ENCODE peak calls at places on chromosome 6, in ten cellular contexts. One of them, this sample, is unnamed.

GRCh38 chr6:10268661-10269060 is 146.2 kb downstream of the TFAP2A start:
- DNase-seq in skeletal muscle cell: no peak
- DNase-seq in D341Med: no peak
- DNase-seq in iPS-NIHi11: no peak
- DNase-seq in Kasumi-1: no peak
- DNase-seq in hepatic stellate cell: no peak
- DNase-seq in heart right ventricle: no peak
- DNase-seq in NT2/D1: no peak
- DNase-seq in frontal cortex: no peak
- DNase-seq in kidney: no peak
- DNase-seq in this sample: no peak

GRCh38 chr6:169862464-169863148 is 111.2 kb downstream of the ERMARD start:
- DNase-seq in iPS-NIHi11: peak
- DNase-seq in NT2/D1: no peak
- DNase-seq in D341Med: no peak
- DNase-seq in frontal cortex: no peak
- DNase-seq in hepatic stellate cell: no peak
- DNase-seq in skeletal muscle cell: no peak
- DNase-seq in heart right ventricle: no peak
- DNase-seq in Kasumi-1: no peak
- DNase-seq in kidney: no peak
- DNase-seq in this sample: no peak

GRCh38 chr6:30763155-30763617 is 18.8 kb upstream of the IER3 start:
- DNase-seq in kidney: no peak
- DNase-seq in Kasumi-1: no peak
- DNase-seq in skeletal muscle cell: no peak
- DNase-seq in frontal cortex: no peak
- DNase-seq in D341Med: no peak
- DNase-seq in hepatic stellate cell: no peak
- DNase-seq in heart right ventricle: no peak
- DNase-seq in NT2/D1: no peak
- DNase-seq in iPS-NIHi11: no peak
- DNase-seq in this sample: no peak

GRCh38 chr6:165986647-165987482 is 180.8 kb downstream of the TBXT start:
- DNase-seq in heart right ventricle: no peak
- DNase-seq in D341Med: no peak
- DNase-seq in Kasumi-1: peak
- DNase-seq in frontal cortex: no peak
- DNase-seq in hepatic stellate cell: peak
- DNase-seq in skeletal muscle cell: no peak
- DNase-seq in NT2/D1: no peak
- DNase-seq in iPS-NIHi11: peak
- DNase-seq in kidney: peak
- DNase-seq in this sample: no peak

GRCh38 chr6:102950967-102951366 is 1557.5 kb downstream of the GRIK2 start:
- DNase-seq in D341Med: no peak
- DNase-seq in hepatic stellate cell: no peak
- DNase-seq in iPS-NIHi11: no peak
- DNase-seq in heart right ventricle: no peak
- DNase-seq in skeletal muscle cell: no peak
- DNase-seq in frontal cortex: no peak
- DNase-seq in kidney: no peak
- DNase-seq in NT2/D1: no peak
- DNase-seq in Kasumi-1: no peak
- DNase-seq in this sample: no peak

GRCh38 chr6:162387723-162388382 is 339.7 kb downstream of the PRKN start:
- DNase-seq in kidney: no peak
- DNase-seq in hepatic stellate cell: no peak
- DNase-seq in skeletal muscle cell: no peak
- DNase-seq in heart right ventricle: peak
- DNase-seq in NT2/D1: no peak
- DNase-seq in frontal cortex: no peak
- DNase-seq in D341Med: no peak
- DNase-seq in Kasumi-1: no peak
- DNase-seq in iPS-NIHi11: no peak
- DNase-seq in this sample: no peak

GRCh38 chr6:431986-432385 is 40.4 kb downstream of the IRF4 start:
- DNase-seq in skeletal muscle cell: no peak
- DNase-seq in hepatic stellate cell: no peak
- DNase-seq in NT2/D1: no peak
- DNase-seq in frontal cortex: no peak
- DNase-seq in iPS-NIHi11: no peak
- DNase-seq in kidney: peak
- DNase-seq in heart right ventricle: no peak
- DNase-seq in D341Med: no peak
- DNase-seq in Kasumi-1: no peak
- DNase-seq in this sample: no peak

GRCh38 chr6:148583631-148584030 is 163.2 kb upstream of the UST start:
- DNase-seq in hepatic stellate cell: no peak
- DNase-seq in Kasumi-1: no peak
- DNase-seq in kidney: no peak
- DNase-seq in D341Med: no peak
- DNase-seq in heart right ventricle: no peak
- DNase-seq in frontal cortex: no peak
- DNase-seq in iPS-NIHi11: no peak
- DNase-seq in skeletal muscle cell: no peak
- DNase-seq in NT2/D1: no peak
- DNase-seq in this sample: no peak

GRCh38 chr6:125918681-125919566 is 37.6 kb upstream of the HINT3 start:
- DNase-seq in frontal cortex: peak
- DNase-seq in Kasumi-1: peak
- DNase-seq in skeletal muscle cell: peak
- DNase-seq in D341Med: no peak
- DNase-seq in hepatic stellate cell: peak
- DNase-seq in heart right ventricle: no peak
- DNase-seq in iPS-NIHi11: peak
- DNase-seq in kidney: no peak
- DNase-seq in NT2/D1: no peak
- DNase-seq in this sample: no peak

GRCh38 chr6:52577778-52578473 is 1.1 kb upstream of the TRAM2 start:
- DNase-seq in NT2/D1: no peak
- DNase-seq in skeletal muscle cell: no peak
- DNase-seq in heart right ventricle: no peak
- DNase-seq in frontal cortex: no peak
- DNase-seq in kidney: no peak
- DNase-seq in Kasumi-1: peak
- DNase-seq in iPS-NIHi11: no peak
- DNase-seq in hepatic stellate cell: no peak
- DNase-seq in D341Med: no peak
- DNase-seq in this sample: no peak

GRCh38 chr6:145372671-145373123 is 362.6 kb downstream of the EPM2A start:
- DNase-seq in frontal cortex: no peak
- DNase-seq in iPS-NIHi11: no peak
- DNase-seq in kidney: no peak
- DNase-seq in D341Med: no peak
- DNase-seq in skeletal muscle cell: peak
- DNase-seq in Kasumi-1: no peak
- DNase-seq in heart right ventricle: no peak
- DNase-seq in NT2/D1: no peak
- DNase-seq in hepatic stellate cell: peak
- DNase-seq in this sample: no peak

GRCh38 chr6:157536218-157536534 is 155.2 kb downstream of the ZDHHC14 start:
- DNase-seq in heart right ventricle: no peak
- DNase-seq in D341Med: no peak
- DNase-seq in Kasumi-1: peak
- DNase-seq in kidney: no peak
- DNase-seq in skeletal muscle cell: no peak
- DNase-seq in iPS-NIHi11: no peak
- DNase-seq in NT2/D1: no peak
- DNase-seq in hepatic stellate cell: no peak
- DNase-seq in frontal cortex: no peak
- DNase-seq in this sample: no peak

GRCh38 chr6:90541221-90541620 is 45.7 kb downstream of the MAP3K7 start:
- DNase-seq in D341Med: no peak
- DNase-seq in Kasumi-1: no peak
- DNase-seq in heart right ventricle: no peak
- DNase-seq in frontal cortex: no peak
- DNase-seq in kidney: no peak
- DNase-seq in NT2/D1: no peak
- DNase-seq in hepatic stellate cell: no peak
- DNase-seq in iPS-NIHi11: no peak
- DNase-seq in skeletal muscle cell: no peak
- DNase-seq in this sample: no peak

GRCh38 chr6:164370773-164371172 is 938.6 kb downstream of the C6orf118 start:
- DNase-seq in iPS-NIHi11: no peak
- DNase-seq in NT2/D1: no peak
- DNase-seq in skeletal muscle cell: no peak
- DNase-seq in Kasumi-1: no peak
- DNase-seq in hepatic stellate cell: no peak
- DNase-seq in heart right ventricle: no peak
- DNase-seq in D341Med: no peak
- DNase-seq in frontal cortex: no peak
- DNase-seq in kidney: no peak
- DNase-seq in this sample: no peak

GRCh38 chr6:15452182-15452941 is 206.5 kb downstream of the JARID2 start:
- DNase-seq in skeletal muscle cell: no peak
- DNase-seq in NT2/D1: no peak
- DNase-seq in D341Med: no peak
- DNase-seq in frontal cortex: no peak
- DNase-seq in hepatic stellate cell: no peak
- DNase-seq in Kasumi-1: no peak
- DNase-seq in heart right ventricle: no peak
- DNase-seq in kidney: no peak
- DNase-seq in iPS-NIHi11: no peak
- DNase-seq in this sample: no peak

GRCh38 chr6:169722362-169723199 is 1.7 kb downstream of the PHF10 start:
- DNase-seq in heart right ventricle: peak
- DNase-seq in kidney: peak
- DNase-seq in iPS-NIHi11: peak
- DNase-seq in frontal cortex: peak
- DNase-seq in hepatic stellate cell: peak
- DNase-seq in D341Med: peak
- DNase-seq in Kasumi-1: peak
- DNase-seq in skeletal muscle cell: no peak
- DNase-seq in NT2/D1: no peak
- DNase-seq in this sample: peak

GRCh38 chr6:31791324-31792089 is 4.0 kb downstream of the VARS1 start:
- DNase-seq in Kasumi-1: peak
- DNase-seq in kidney: no peak
- DNase-seq in D341Med: peak
- DNase-seq in iPS-NIHi11: peak
- DNase-seq in heart right ventricle: no peak
- DNase-seq in hepatic stellate cell: peak
- DNase-seq in skeletal muscle cell: no peak
- DNase-seq in NT2/D1: no peak
- DNase-seq in frontal cortex: peak
- DNase-seq in this sample: peak

GRCh38 chr6:33840064-33840926 is 36.5 kb upstream of the MLN start:
- DNase-seq in D341Med: no peak
- DNase-seq in kidney: no peak
- DNase-seq in NT2/D1: no peak
- DNase-seq in frontal cortex: peak
- DNase-seq in Kasumi-1: peak
- DNase-seq in hepatic stellate cell: peak
- DNase-seq in heart right ventricle: no peak
- DNase-seq in iPS-NIHi11: no peak
- DNase-seq in skeletal muscle cell: peak
- DNase-seq in this sample: no peak

GRCh38 chr6:169101036-169101805 is 152.4 kb downstream of the THBS2 start:
- DNase-seq in kidney: no peak
- DNase-seq in heart right ventricle: no peak
- DNase-seq in iPS-NIHi11: no peak
- DNase-seq in frontal cortex: no peak
- DNase-seq in skeletal muscle cell: no peak
- DNase-seq in hepatic stellate cell: no peak
- DNase-seq in NT2/D1: no peak
- DNase-seq in Kasumi-1: no peak
- DNase-seq in D341Med: no peak
- DNase-seq in this sample: no peak

GRCh38 chr6:131083687-131084086 is 20.6 kb upstream of the EPB41L2 start:
- DNase-seq in D341Med: no peak
- DNase-seq in iPS-NIHi11: no peak
- DNase-seq in Kasumi-1: no peak
- DNase-seq in hepatic stellate cell: no peak
- DNase-seq in frontal cortex: no peak
- DNase-seq in skeletal muscle cell: no peak
- DNase-seq in heart right ventricle: no peak
- DNase-seq in NT2/D1: no peak
- DNase-seq in kidney: no peak
- DNase-seq in this sample: no peak

GRCh38 chr6:151617539-151617938 is 123.7 kb downstream of the CCDC170 start:
- DNase-seq in hepatic stellate cell: no peak
- DNase-seq in skeletal muscle cell: no peak
- DNase-seq in D341Med: no peak
- DNase-seq in kidney: no peak
- DNase-seq in NT2/D1: no peak
- DNase-seq in iPS-NIHi11: no peak
- DNase-seq in heart right ventricle: no peak
- DNase-seq in Kasumi-1: no peak
- DNase-seq in frontal cortex: no peak
- DNase-seq in this sample: no peak

GRCh38 chr6:117771403-117771802 is 96.1 kb downstream of the NUS1 start:
- DNase-seq in hepatic stellate cell: no peak
- DNase-seq in kidney: no peak
- DNase-seq in iPS-NIHi11: no peak
- DNase-seq in Kasumi-1: peak
- DNase-seq in D341Med: no peak
- DNase-seq in heart right ventricle: no peak
- DNase-seq in frontal cortex: no peak
- DNase-seq in NT2/D1: no peak
- DNase-seq in skeletal muscle cell: no peak
- DNase-seq in this sample: no peak

GRCh38 chr6:33392979-33393378 is 1.4 kb downstream of the KIFC1 start:
- DNase-seq in D341Med: no peak
- DNase-seq in hepatic stellate cell: no peak
- DNase-seq in kidney: no peak
- DNase-seq in heart right ventricle: no peak
- DNase-seq in Kasumi-1: no peak
- DNase-seq in iPS-NIHi11: no peak
- DNase-seq in skeletal muscle cell: no peak
- DNase-seq in NT2/D1: no peak
- DNase-seq in frontal cortex: no peak
- DNase-seq in this sample: no peak

GRCh38 chr6:152124432-152125074 is 317.1 kb downstream of the ESR1 start:
- DNase-seq in frontal cortex: peak
- DNase-seq in kidney: no peak
- DNase-seq in hepatic stellate cell: peak
- DNase-seq in NT2/D1: no peak
- DNase-seq in skeletal muscle cell: peak
- DNase-seq in iPS-NIHi11: peak
- DNase-seq in Kasumi-1: peak
- DNase-seq in heart right ventricle: no peak
- DNase-seq in D341Med: peak
- DNase-seq in this sample: no peak

GRCh38 chr6:70059047-70059719 is 192.8 kb downstream of the COL19A1 start:
- DNase-seq in NT2/D1: no peak
- DNase-seq in skeletal muscle cell: no peak
- DNase-seq in iPS-NIHi11: no peak
- DNase-seq in kidney: no peak
- DNase-seq in heart right ventricle: no peak
- DNase-seq in hepatic stellate cell: no peak
- DNase-seq in D341Med: no peak
- DNase-seq in Kasumi-1: peak
- DNase-seq in frontal cortex: no peak
- DNase-seq in this sample: no peak

GRCh38 chr6:106569444-106569843 is 59.9 kb downstream of the RTN4IP1 start:
- DNase-seq in Kasumi-1: no peak
- DNase-seq in hepatic stellate cell: no peak
- DNase-seq in NT2/D1: no peak
- DNase-seq in iPS-NIHi11: no peak
- DNase-seq in frontal cortex: no peak
- DNase-seq in kidney: no peak
- DNase-seq in D341Med: no peak
- DNase-seq in heart right ventricle: no peak
- DNase-seq in skeletal muscle cell: no peak
- DNase-seq in this sample: no peak

GRCh38 chr6:166952567-166953464 is 3.5 kb downstream of the RNASET2 start:
- DNase-seq in iPS-NIHi11: no peak
- DNase-seq in Kasumi-1: no peak
- DNase-seq in heart right ventricle: no peak
- DNase-seq in frontal cortex: no peak
- DNase-seq in skeletal muscle cell: no peak
- DNase-seq in hepatic stellate cell: no peak
- DNase-seq in kidney: no peak
- DNase-seq in NT2/D1: no peak
- DNase-seq in D341Med: no peak
- DNase-seq in this sample: no peak

GRCh38 chr6:157873735-157874344 is 50.8 kb downstream of the SNX9 start:
- DNase-seq in NT2/D1: peak
- DNase-seq in D341Med: peak
- DNase-seq in heart right ventricle: peak
- DNase-seq in frontal cortex: peak
- DNase-seq in Kasumi-1: peak
- DNase-seq in iPS-NIHi11: peak
- DNase-seq in hepatic stellate cell: peak
- DNase-seq in kidney: peak
- DNase-seq in skeletal muscle cell: no peak
- DNase-seq in this sample: peak